ENCODE peak calls at places on chromosome 9, in four cellular contexts. One of them, this sample, is unnamed.
A peak's percentile ranks its signal among the peaks of the same experiment; 100 is the strongest.

GRCh38 chr9:21081999-21082398 is 4.3 kb upstream of the IFNB1 start:
- DNase-seq in K562: no peak
- DNase-seq in HepG2: no peak
- DNase-seq in GM12878: no peak
- DNase-seq in this sample: no peak

GRCh38 chr9:93278164-93278563 is 94.2 kb downstream of the WNK2 start:
- DNase-seq in K562: no peak
- DNase-seq in HepG2: no peak
- DNase-seq in GM12878: no peak
- DNase-seq in this sample: no peak

GRCh38 chr9:120395374-120395773 is 184.6 kb downstream of the CDK5RAP2 start:
- DNase-seq in K562: no peak
- DNase-seq in HepG2: no peak
- DNase-seq in GM12878: no peak
- DNase-seq in this sample: no peak

GRCh38 chr9:134007150-134007549 is 15.0 kb upstream of the VAV2 start:
- DNase-seq in K562: no peak
- DNase-seq in HepG2: no peak
- DNase-seq in GM12878: no peak
- DNase-seq in this sample: no peak

GRCh38 chr9:89234636-89235035 is 56.0 kb upstream of the SHC3 start:
- DNase-seq in K562: no peak
- DNase-seq in HepG2: no peak
- DNase-seq in GM12878: peak; percentile 3
- DNase-seq in this sample: peak; percentile 58

GRCh38 chr9:69029535-69029934 is 6.0 kb upstream of the FXN start:
- DNase-seq in K562: no peak
- DNase-seq in HepG2: no peak
- DNase-seq in GM12878: no peak
- DNase-seq in this sample: no peak

GRCh38 chr9:93574091-93574899 is 2.1 kb upstream of the PHF2 start:
- DNase-seq in K562: no peak
- DNase-seq in HepG2: no peak
- DNase-seq in GM12878: no peak
- DNase-seq in this sample: no peak

GRCh38 chr9:91427873-91428272 is 4.2 kb upstream of the NFIL3 start:
- DNase-seq in K562: no peak
- DNase-seq in HepG2: peak; percentile 36
- DNase-seq in GM12878: no peak
- DNase-seq in this sample: no peak

GRCh38 chr9:6014668-6015270 is 655 bp downstream of the RANBP6 start:
- DNase-seq in K562: peak; percentile 38
- DNase-seq in HepG2: peak; percentile 22
- DNase-seq in GM12878: no peak
- DNase-seq in this sample: no peak

GRCh38 chr9:120916573-120916972 is 10.0 kb downstream of the TRAF1 start:
- DNase-seq in K562: no peak
- DNase-seq in HepG2: no peak
- DNase-seq in GM12878: no peak
- DNase-seq in this sample: no peak

GRCh38 chr9:134630861-134631260 is 10.7 kb upstream of the COL5A1 start:
- DNase-seq in K562: no peak
- DNase-seq in HepG2: no peak
- DNase-seq in GM12878: no peak
- DNase-seq in this sample: peak; percentile 2

GRCh38 chr9:86163503-86163902 is 64.1 kb upstream of the GOLM1 start:
- DNase-seq in K562: no peak
- DNase-seq in HepG2: no peak
- DNase-seq in GM12878: no peak
- DNase-seq in this sample: no peak

GRCh38 chr9:91192379-91192775 is 169.3 kb downstream of the AUH start:
- DNase-seq in K562: no peak
- DNase-seq in HepG2: peak; percentile 30
- DNase-seq in GM12878: no peak
- DNase-seq in this sample: no peak

GRCh38 chr9:84851935-84852585 is 182.5 kb downstream of the NTRK2 start:
- DNase-seq in K562: no peak
- DNase-seq in HepG2: no peak
- DNase-seq in GM12878: no peak
- DNase-seq in this sample: peak; percentile 19

GRCh38 chr9:97556721-97557605 is 55.5 kb downstream of the TMOD1 start:
- DNase-seq in K562: no peak
- DNase-seq in HepG2: no peak
- DNase-seq in GM12878: no peak
- DNase-seq in this sample: no peak

GRCh38 chr9:134284273-134284672 is 42.0 kb upstream of the RXRA start:
- DNase-seq in K562: no peak
- DNase-seq in HepG2: no peak
- DNase-seq in GM12878: no peak
- DNase-seq in this sample: no peak

GRCh38 chr9:6495484-6495883 is 82.5 kb downstream of the UHRF2 start:
- DNase-seq in K562: no peak
- DNase-seq in HepG2: no peak
- DNase-seq in GM12878: no peak
- DNase-seq in this sample: no peak

GRCh38 chr9:33676746-33677505 is 118.4 kb upstream of the PRSS3 start:
- DNase-seq in K562: peak; percentile 42
- DNase-seq in HepG2: no peak
- DNase-seq in GM12878: no peak
- DNase-seq in this sample: peak; percentile 72

GRCh38 chr9:92639791-92640271 is 30.1 kb downstream of the IPPK start:
- DNase-seq in K562: no peak
- DNase-seq in HepG2: no peak
- DNase-seq in GM12878: no peak
- DNase-seq in this sample: no peak

GRCh38 chr9:6272229-6272597 is 56.0 kb upstream of the TPD52L3 start:
- DNase-seq in K562: no peak
- DNase-seq in HepG2: peak; percentile 76
- DNase-seq in GM12878: no peak
- DNase-seq in this sample: no peak

GRCh38 chr9:4826417-4827166 is 33.8 kb downstream of the RCL1 start:
- DNase-seq in K562: no peak
- DNase-seq in HepG2: no peak
- DNase-seq in GM12878: no peak
- DNase-seq in this sample: no peak

GRCh38 chr9:89360465-89360864 is 42.2 kb downstream of the SECISBP2 start:
- DNase-seq in K562: no peak
- DNase-seq in HepG2: no peak
- DNase-seq in GM12878: no peak
- DNase-seq in this sample: no peak

GRCh38 chr9:117335797-117336435 is 78.9 kb downstream of the ASTN2 start:
- DNase-seq in K562: no peak
- DNase-seq in HepG2: no peak
- DNase-seq in GM12878: no peak
- DNase-seq in this sample: no peak

GRCh38 chr9:31336391-31336790 is 1048.1 kb upstream of the ACO1 start:
- DNase-seq in K562: no peak
- DNase-seq in HepG2: no peak
- DNase-seq in GM12878: no peak
- DNase-seq in this sample: no peak

GRCh38 chr9:120724757-120725156 is 10.5 kb upstream of the MEGF9 start:
- DNase-seq in K562: no peak
- DNase-seq in HepG2: no peak
- DNase-seq in GM12878: no peak
- DNase-seq in this sample: no peak

GRCh38 chr9:6194934-6195333 is 20.7 kb upstream of the IL33 start:
- DNase-seq in K562: peak; percentile 16
- DNase-seq in HepG2: peak; percentile 3
- DNase-seq in GM12878: no peak
- DNase-seq in this sample: peak; percentile 24

GRCh38 chr9:135525241-135526088 is 4.2 kb downstream of the LCN1 start:
- DNase-seq in K562: no peak
- DNase-seq in HepG2: no peak
- DNase-seq in GM12878: no peak
- DNase-seq in this sample: peak; percentile 8

GRCh38 chr9:137491735-137492432 is 32.8 kb upstream of the NSMF start:
- DNase-seq in K562: peak; percentile 74
- DNase-seq in HepG2: no peak
- DNase-seq in GM12878: no peak
- DNase-seq in this sample: no peak
- TF ChIP-seq ESRRA in K562: peak; percentile 44
- TF ChIP-seq ESRRA in HepG2: no peak
- TF ChIP-seq ESRRA in GM12878: no peak
- TF ChIP-seq ESRRA in this sample: no peak

GRCh38 chr9:95981741-95982390 is 106.4 kb downstream of the ERCC6L2 start:
- DNase-seq in K562: no peak
- DNase-seq in HepG2: no peak
- DNase-seq in GM12878: no peak
- DNase-seq in this sample: no peak
- TF ChIP-seq CREM in K562: no peak
- TF ChIP-seq CREM in HepG2: no peak
- TF ChIP-seq CREM in GM12878: no peak
- TF ChIP-seq CREM in this sample: no peak

GRCh38 chr9:96448546-96449170 is 1.3 kb upstream of the HABP4 start:
- DNase-seq in K562: no peak
- DNase-seq in HepG2: no peak
- DNase-seq in GM12878: no peak
- DNase-seq in this sample: no peak

GRCh38 chr9:96449844-96450612 is at the start of gene HABP4:
- DNase-seq in K562: peak; percentile 96
- DNase-seq in HepG2: peak; percentile 87
- DNase-seq in GM12878: peak; percentile 48
- DNase-seq in this sample: peak; percentile 94

GRCh38 chr9:96453625-96454024 is 3.7 kb downstream of the HABP4 start:
- DNase-seq in K562: no peak
- DNase-seq in HepG2: peak; percentile 25
- DNase-seq in GM12878: no peak
- DNase-seq in this sample: no peak

GRCh38 chr9:96449522-96449843 is 486 bp upstream of the HABP4 start:
- DNase-seq in K562: no peak
- DNase-seq in HepG2: no peak
- DNase-seq in GM12878: no peak
- DNase-seq in this sample: peak; percentile 27

GRCh38 chr9:96450613-96451544 is 910 bp downstream of the HABP4 start:
- DNase-seq in K562: no peak
- DNase-seq in HepG2: peak; percentile 25
- DNase-seq in GM12878: no peak
- DNase-seq in this sample: peak; percentile 30
- TF ChIP-seq ESRRA in K562: no peak
- TF ChIP-seq ESRRA in HepG2: no peak
- TF ChIP-seq ESRRA in GM12878: no peak
- TF ChIP-seq ESRRA in this sample: no peak

GRCh38 chr9:130073373-130073772 is 19.7 kb downstream of the GPR107 start:
- DNase-seq in K562: no peak
- DNase-seq in HepG2: peak; percentile 21
- DNase-seq in GM12878: no peak
- DNase-seq in this sample: no peak
- TF ChIP-seq CREM in K562: no peak
- TF ChIP-seq CREM in HepG2: no peak
- TF ChIP-seq CREM in GM12878: no peak
- TF ChIP-seq CREM in this sample: no peak

DNA sequence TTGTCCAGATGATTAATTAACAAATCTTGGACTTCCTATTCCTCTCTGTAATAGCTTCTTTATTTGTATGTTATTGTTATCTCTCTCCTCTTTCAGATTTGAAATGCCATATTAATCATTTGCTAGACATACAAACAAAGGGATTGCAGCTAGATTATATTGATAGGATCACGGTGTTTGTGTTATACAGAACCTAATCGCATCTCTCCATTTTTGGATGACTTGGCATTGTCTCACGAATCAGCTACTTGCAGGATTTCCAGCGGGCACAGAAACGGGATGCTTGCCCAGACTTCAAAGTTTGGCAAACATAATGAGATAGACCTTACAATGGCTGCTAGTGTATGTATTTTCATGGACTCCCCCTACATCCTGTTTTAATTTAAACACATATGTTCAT is 368.1 kb downstream of the TLE4 start:
- DNase-seq in K562: no peak
- DNase-seq in HepG2: no peak
- DNase-seq in GM12878: no peak
- DNase-seq in this sample: no peak
- TF ChIP-seq ESRRA in K562: no peak
- TF ChIP-seq ESRRA in HepG2: no peak
- TF ChIP-seq ESRRA in GM12878: no peak
- TF ChIP-seq ESRRA in this sample: no peak

GRCh38 chr9:112226091-112226490 is 51.0 kb upstream of the SUSD1 start:
- DNase-seq in K562: no peak
- DNase-seq in HepG2: no peak
- DNase-seq in GM12878: no peak
- DNase-seq in this sample: no peak
- TF ChIP-seq CREM in K562: no peak
- TF ChIP-seq CREM in HepG2: no peak
- TF ChIP-seq CREM in GM12878: no peak
- TF ChIP-seq CREM in this sample: no peak

GRCh38 chr9:95120781-95121370 is 196.6 kb downstream of the FANCC start:
- DNase-seq in K562: no peak
- DNase-seq in HepG2: no peak
- DNase-seq in GM12878: no peak
- DNase-seq in this sample: no peak
- TF ChIP-seq ESRRA in K562: no peak
- TF ChIP-seq ESRRA in HepG2: no peak
- TF ChIP-seq ESRRA in GM12878: no peak
- TF ChIP-seq ESRRA in this sample: no peak

This sample was measured in WTC11.